ENCODE peak calls at places on chromosomes 7 and 10, in ten cellular contexts. O is iPS DF 6.9; Z is A549; K is GM23338; I is H1; Y is upper lobe of right lung; S is neural progenitor cell; H is CD8-positive, alpha-beta T cell; J is trophoblast cell; D is SJSA1. M is an unnamed sample.

GRCh38 chr7:150367677-150368097 is 935 bp upstream of the REPIN1 start:
- DNase-seq in Y (no peak), S (no peak), Z (peak; percentile 83), I (no peak), D (no peak), J (no peak), H (no peak), O (no peak), K (no peak), M (no peak)

GRCh38 chr10:12726971-12727831 is 274.3 kb downstream of the CCDC3 start:
- DNase-seq in D (no peak), Y (no peak), I (no peak), K (no peak), J (no peak), Z (no peak), S (no peak), H (no peak), O (no peak), M (no peak)

GRCh38 chr10:116741391-116742351 is 695 bp downstream of the HSPA12A start:
- DNase-seq in S (peak; percentile 56), Y (no peak), D (peak; percentile 42), K (peak; percentile 38), O (no peak), J (no peak), Z (no peak), I (peak; percentile 61), H (no peak), M (no peak)

GRCh38 chr10:83574770-83575169 is 564.5 kb upstream of the GHITM start:
- DNase-seq in I (no peak), K (no peak), D (no peak), S (no peak), Z (no peak), Y (no peak), H (no peak), J (no peak), O (no peak), M (no peak)

GRCh38 chr7:50795831-50796230 is 13.1 kb upstream of the GRB10 start:
- DNase-seq in O (no peak), K (no peak), D (no peak), S (no peak), I (no peak), Y (no peak), Z (no peak), J (no peak), H (no peak), M (no peak)

GRCh38 chr10:43211431-43212042 is 55.3 kb downstream of the RASGEF1A start:
- DNase-seq in O (no peak), Y (peak; percentile 44), H (no peak), S (no peak), Z (no peak), I (no peak), J (no peak), D (no peak), K (no peak), M (no peak)

GRCh38 chr7:96304573-96304972 is 17.3 kb downstream of the SLC25A13 start:
- DNase-seq in D (no peak), J (no peak), S (no peak), I (no peak), Z (no peak), Y (no peak), H (no peak), O (no peak), K (no peak), M (no peak)

GRCh38 chr7:29793507-29793906 is 12.8 kb upstream of the WIPF3 start:
- DNase-seq in O (no peak), J (no peak), D (no peak), I (no peak), Z (no peak), H (no peak), Y (no peak), S (peak; percentile 33), K (peak; percentile 86), M (no peak)

GRCh38 chr10:48279081-48279751 is 4.7 kb upstream of the FRMPD2 start:
- DNase-seq in O (no peak), K (no peak), S (no peak), D (no peak), Y (no peak), Z (no peak), J (no peak), H (no peak), I (no peak), M (no peak)

GRCh38 chr10:50310560-50311174 is 59.4 kb upstream of the ASAH2 start:
- DNase-seq in I (peak; percentile 77), Z (peak; percentile 25), Y (no peak), S (peak; percentile 37), H (no peak), O (peak; percentile 50), J (peak; percentile 38), D (no peak), K (peak; percentile 76), M (peak; percentile 73)

GRCh38 chr10:12387561-12388210 is 38.3 kb downstream of the CAMK1D start:
- DNase-seq in Z (no peak), I (no peak), H (no peak), K (no peak), O (no peak), S (no peak), D (no peak), Y (no peak), J (no peak), M (no peak)

GRCh38 chr7:159032310-159032709 is 112.4 kb downstream of the VIPR2 start:
- DNase-seq in J (no peak), Z (no peak), O (no peak), K (no peak), S (no peak), D (peak; percentile 33), Y (no peak), I (peak; percentile 43), H (no peak), M (peak; percentile 45)

GRCh38 chr10:100353770-100354485 is 6.9 kb downstream of the SCD start:
- DNase-seq in O (no peak), J (no peak), D (no peak), Y (no peak), H (no peak), I (no peak), S (no peak), K (no peak), Z (no peak), M (no peak)

GRCh38 chr10:100348389-100348927 is 1.4 kb downstream of the SCD start:
- DNase-seq in K (no peak), Y (no peak), H (no peak), I (no peak), Z (no peak), J (no peak), S (no peak), O (no peak), D (no peak), M (no peak)

GRCh38 chr10:100349087-100349486 is 2.1 kb downstream of the SCD start:
- DNase-seq in I (no peak), Y (no peak), Z (no peak), D (no peak), H (no peak), K (no peak), J (no peak), O (no peak), S (peak; percentile 38), M (no peak)

GRCh38 chr10:100349672-100350071 is 2.6 kb downstream of the SCD start:
- DNase-seq in I (no peak), O (no peak), Y (no peak), K (no peak), H (no peak), D (no peak), J (no peak), S (no peak), Z (no peak), M (no peak)

DNA sequence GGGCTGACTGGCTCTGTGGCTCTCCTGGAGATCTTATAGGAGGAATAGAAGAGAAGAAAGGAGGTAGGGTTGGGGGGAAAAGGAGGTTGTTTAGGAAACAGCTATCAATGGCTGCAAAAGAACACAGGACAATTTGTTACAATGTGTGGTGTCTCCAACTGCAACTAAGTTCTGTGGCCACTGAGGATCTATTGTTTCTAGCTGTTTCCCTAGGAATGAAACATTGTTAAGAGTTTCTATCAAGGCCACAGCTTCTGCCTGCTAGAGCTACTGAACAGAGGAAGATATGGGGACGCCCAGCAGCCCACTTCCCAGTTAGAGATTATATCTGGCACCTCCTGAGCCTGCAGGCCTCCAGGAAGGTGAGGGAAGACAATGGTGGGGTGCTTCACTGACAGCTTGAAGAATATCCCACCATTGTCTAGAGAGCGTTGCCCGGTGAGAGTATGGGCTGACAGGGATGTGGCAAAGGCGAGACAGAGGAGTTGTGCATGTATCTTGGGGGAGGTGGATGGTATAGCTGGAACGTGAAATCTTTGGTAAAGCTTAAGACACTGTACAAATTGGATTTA is 4.0 kb downstream of the SCD start:
- DNase-seq in S (no peak), D (no peak), Y (no peak), O (no peak), H (no peak), J (no peak), K (no peak), Z (no peak), I (no peak), M (no peak)
- H3K4me1 ChIP-seq in S (peaks cover 38% of the 10 kb centered on the region), D (peaks cover 11% of the 10 kb centered on the region), Y (peaks cover 8% of the 10 kb centered on the region), O (peaks cover 6% of the 10 kb centered on the region), H (peaks cover under 1% of the 10 kb centered on the region), J (peaks cover 43% of the 10 kb centered on the region), K (peaks cover 58% of the 10 kb centered on the region), Z (peaks cover 68% of the 10 kb centered on the region), I (peaks cover 22% of the 10 kb centered on the region), M (peaks cover 6% of the 10 kb centered on the region)

GRCh38 chr7:33836797-33837355 is 68.5 kb upstream of the BMPER start:
- DNase-seq in S (no peak), H (no peak), Y (no peak), J (no peak), K (peak; percentile 63), I (peak; percentile 82), D (no peak), Z (no peak), O (peak; percentile 47), M (no peak)
- H3K27ac ChIP-seq in S (no peak overlapping the region), H (no peak overlapping the region), Y (no peak overlapping the region), J (no peak overlapping the region), K (no peak overlapping the region), I (no peak overlapping the region), D (no peak overlapping the region), Z (no peak overlapping the region), O (no peak overlapping the region), M (no peak overlapping the region)

GRCh38 chr10:35460852-35461460 is 124.6 kb downstream of the CCNY start:
- DNase-seq in I (no peak), Y (no peak), D (no peak), O (no peak), J (no peak), H (no peak), Z (no peak), S (no peak), K (no peak), M (no peak)
- H3K4me1 ChIP-seq in I (peaks cover 38% of the 10 kb centered on the region), Y (peaks cover 34% of the 10 kb centered on the region), D (peaks cover 12% of the 10 kb centered on the region), O (peaks cover 9% of the 10 kb centered on the region), J (peaks cover 5% of the 10 kb centered on the region), H (peaks cover 92% of the 10 kb centered on the region), Z (peaks cover 12% of the 10 kb centered on the region), S (peaks cover 72% of the 10 kb centered on the region), K (peaks cover 55% of the 10 kb centered on the region), M (no peaks in the 10 kb centered on the region)

GRCh38 chr7:38908759-38909335 is at the start of gene VPS41:
- DNase-seq in J (peak; percentile 57), Z (peak; percentile 91), O (peak; percentile 31), H (peak; percentile 53), Y (peak; percentile 87), K (peak; percentile 92), D (peak; percentile 59), S (peak; percentile 82), I (peak; percentile 80), M (peak; percentile 81)
- H3K27ac ChIP-seq in J (no peak within 1 kb of the TSS), Z (peak within 1 kb of the TSS; percentile 85), O (no peak within 1 kb of the TSS), H (peak within 1 kb of the TSS; percentile 66), Y (peak within 1 kb of the TSS; percentile 75), K (no peak within 1 kb of the TSS), D (no peak within 1 kb of the TSS), S (no peak within 1 kb of the TSS), I (peak within 1 kb of the TSS; percentile 39), M (peak within 1 kb of the TSS; percentile 71)